ENCODE peak calls at places on chromosomes 6 and 20, in eight cellular contexts. Z is psoas muscle, G is ovary, V is lower lobe of right lung, N is sigmoid colon, K is cardiac muscle cell, S is coronary artery, D is fibroblast of pulmonary artery. H is an unnamed sample.

GRCh38 chr6:98657764-98658163 is 176.6 kb upstream of the POU3F2 start:
- DNase-seq in Z (no peak), G (no peak), V (peak), N (no peak), K (peak), S (no peak), D (peak), H (peak)

GRCh38 chr6:25441658-25442276 is 162.6 kb downstream of the CARMIL1 start:
- DNase-seq in Z (no peak), G (no peak), V (no peak), N (no peak), K (no peak), S (no peak), D (no peak), H (no peak)

GRCh38 chr6:92879526-92879925 is 539.8 kb downstream of the EPHA7 start:
- DNase-seq in Z (no peak), G (no peak), V (no peak), N (no peak), K (no peak), S (no peak), D (no peak), H (no peak)

GRCh38 chr6:147449405-147450161 is 58.9 kb upstream of the SAMD5 start:
- DNase-seq in Z (no peak), G (no peak), V (no peak), N (no peak), K (no peak), S (no peak), D (no peak), H (no peak)

GRCh38 chr6:53496797-53497196 is 48.1 kb downstream of the GCLC start:
- DNase-seq in Z (no peak), G (no peak), V (no peak), N (no peak), K (peak), S (no peak), D (peak), H (peak)

GRCh38 chr6:163405412-163406309 is 8.9 kb upstream of the QKI start:
- DNase-seq in Z (peak), G (peak), V (peak), N (peak), K (peak), S (no peak), D (no peak), H (no peak)

GRCh38 chr6:106069478-106069877 is 16.7 kb upstream of the PRDM1 start:
- DNase-seq in Z (no peak), G (no peak), V (no peak), N (no peak), K (peak), S (no peak), D (peak), H (peak)

GRCh38 chr20:16864069-16864468 is 115.9 kb downstream of the OTOR start:
- DNase-seq in Z (no peak), G (no peak), V (no peak), N (no peak), K (no peak), S (no peak), D (peak), H (no peak)

GRCh38 chr6:112480551-112480950 is 133.4 kb downstream of the RFPL4B start:
- DNase-seq in Z (no peak), G (no peak), V (no peak), N (no peak), K (peak), S (no peak), D (peak), H (no peak)

GRCh38 chr20:1833728-1834726 is 61.2 kb upstream of the SIRPA start:
- DNase-seq in Z (no peak), G (no peak), V (no peak), N (no peak), K (no peak), S (no peak), D (no peak), H (no peak)

GRCh38 chr20:10040070-10040970 is 5.5 kb downstream of the ANKEF1 start:
- DNase-seq in Z (no peak), G (no peak), V (no peak), N (no peak), K (peak), S (no peak), D (peak), H (no peak)

GRCh38 chr6:32113386-32114352 is 4.5 kb upstream of the TNXB start:
- DNase-seq in Z (peak), G (peak), V (peak), N (peak), K (peak), S (peak), D (peak), H (peak)

GRCh38 chr6:26273673-26274595 is 91.1 kb upstream of the BTN3A2 start:
- DNase-seq in Z (no peak), G (no peak), V (no peak), N (no peak), K (peak), S (no peak), D (no peak), H (no peak)

GRCh38 chr20:50456452-50457324 is 53.5 kb upstream of the PTPN1 start:
- DNase-seq in Z (no peak), G (no peak), V (no peak), N (no peak), K (no peak), S (no peak), D (no peak), H (no peak)

GRCh38 chr20:57395111-57395959 is 4.1 kb downstream of the RBM38 start:
- DNase-seq in Z (peak), G (peak), V (peak), N (peak), K (peak), S (peak), D (peak), H (no peak)

DNA sequence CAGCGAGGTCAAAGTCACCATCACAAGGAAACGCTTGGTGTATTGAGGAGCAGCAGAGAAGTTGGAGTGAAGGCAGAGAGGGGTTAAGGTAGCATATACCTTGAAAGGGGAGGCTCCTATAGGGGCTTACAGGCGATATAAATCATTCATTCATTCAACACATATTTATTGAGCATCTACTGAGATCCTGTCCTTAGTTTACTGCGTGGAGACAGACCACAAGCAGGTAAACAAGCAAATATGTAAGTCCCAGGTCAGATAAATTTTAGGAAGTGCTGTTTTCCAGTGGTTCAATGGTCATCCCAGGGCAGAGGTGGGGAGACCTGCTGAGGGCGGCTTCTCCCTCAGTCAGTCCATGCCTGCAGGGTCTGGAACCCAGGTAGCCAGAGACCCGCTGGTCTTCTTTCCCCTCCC is 761 bp upstream of the DNMT3B start:
- DNase-seq in Z (no peak), G (no peak), V (no peak), N (no peak), K (no peak), S (no peak), D (no peak), H (no peak)
- H3K4me3 ChIP-seq in Z (peak), G (peak), V (peak), N (peak), K (no peak), S (peak), D (peak), H (peak)

GRCh38 chr20:31517373-31517772 is 3.1 kb downstream of the HM13 start:
- DNase-seq in Z (peak), G (no peak), V (no peak), N (no peak), K (peak), S (no peak), D (peak), H (peak)
- TF ChIP-seq CTCF in Z (no peak), G (no peak), V (peak), N (no peak), K (peak), S (no peak), D (peak), H (peak)

GRCh38 chr6:20830576-20830975 is 296.3 kb downstream of the CDKAL1 start:
- DNase-seq in Z (no peak), G (no peak), V (no peak), N (no peak), K (no peak), S (no peak), D (no peak), H (peak)

GRCh38 chr6:20827798-20828197 is 293.5 kb downstream of the CDKAL1 start:
- DNase-seq in Z (no peak), G (no peak), V (no peak), N (no peak), K (peak), S (no peak), D (peak), H (no peak)

DNA sequence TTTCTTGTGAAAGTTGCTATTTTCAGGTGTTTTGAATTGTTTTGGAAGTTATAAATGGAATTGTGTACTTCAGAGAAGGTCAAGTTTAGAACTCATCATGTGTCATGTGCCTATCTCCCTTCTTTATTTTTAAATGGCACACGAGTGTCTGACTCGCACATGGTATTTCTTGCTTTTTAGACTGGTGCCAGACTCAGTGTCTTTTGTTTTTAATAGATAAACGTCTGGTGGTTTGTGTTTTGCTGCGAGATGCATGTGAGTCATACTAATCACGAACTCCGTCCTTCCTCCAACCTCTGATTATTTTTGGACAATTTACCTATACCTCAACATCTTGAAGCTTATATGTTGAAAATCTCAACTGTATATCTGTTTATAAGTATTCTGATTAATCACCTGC is 292.1 kb downstream of the CDKAL1 start:
- DNase-seq in Z (no peak), G (no peak), V (no peak), N (no peak), K (peak), S (no peak), D (peak), H (no peak)
- H3K4me3 ChIP-seq in Z (no peak), G (no peak), V (no peak), N (no peak), K (no peak), S (no peak), D (no peak), H (no peak)

GRCh38 chr6:29965873-29966601 is 23.7 kb downstream of the HLA-A start:
- DNase-seq in Z (peak), G (peak), V (peak), N (peak), K (peak), S (peak), D (peak), H (peak)
- TF ChIP-seq CTCF in Z (no peak), G (no peak), V (no peak), N (no peak), K (no peak), S (no peak), D (no peak), H (no peak)

H was measured in retinal pigment epithelial cell.